ENCODE peak calls at places on chromosomes 1 and 21, in six cellular contexts. V is stimulated activated CD8-positive, alpha-beta memory T cell treated with anti-CD3 and anti-CD28 coated beads, Interleukin-7, amount 100 ng/mL, for 1 hour; Z is activated T-cell treated with anti-CD3 and anti-CD28 coated beads for 1 hour; M is caudate nucleus; X is stimulated activated CD4-positive, alpha-beta T cell treated with anti-CD3 and anti-CD28 coated beads, Interleukin-1b, Interleukin-23, amount 100 ng/mL, for 48 hours; W is iris pigment epithelial cell. O is an unnamed sample.

GRCh38 chr1:26145041-26145959 is 13.6 kb upstream of the FAM110D start:
- DNase-seq in W (peak; percentile 78), M (peak; percentile 77), Z (peak; percentile 69), V (peak; percentile 53), X (peak; percentile 62), O (peak; percentile 80)

GRCh38 chr1:149884433-149885363 is 14.7 kb upstream of the BOLA1 start:
- DNase-seq in X (peak; percentile 36), M (no peak), Z (no peak), W (peak; percentile 26), V (no peak), O (peak; percentile 30)

GRCh38 chr1:109792056-109792831 is 28.5 kb upstream of the EPS8L3 start:
- DNase-seq in V (no peak), Z (no peak), W (peak; percentile 91), X (no peak), M (peak; percentile 25), O (peak; percentile 93)

GRCh38 chr1:10973552-10973951 is 38.9 kb upstream of the TARDBP start:
- DNase-seq in V (no peak), W (no peak), Z (no peak), M (no peak), X (no peak), O (no peak)

GRCh38 chr1:998905-999796 is 746 bp downstream of the HES4 start:
- DNase-seq in V (no peak), X (no peak), M (peak; percentile 37), W (peak; percentile 22), Z (no peak), O (peak; percentile 41)

GRCh38 chr1:8349961-8350360 is 32.0 kb downstream of the SLC45A1 start:
- DNase-seq in W (no peak), Z (no peak), X (no peak), V (no peak), M (no peak), O (no peak)

GRCh38 chr21:38293765-38294164 is 37.0 kb downstream of the KCNJ15 start:
- DNase-seq in W (no peak), X (no peak), V (no peak), Z (no peak), M (no peak), O (no peak)

GRCh38 chr1:17109897-17110554 is 9.2 kb downstream of the PADI2 start:
- DNase-seq in Z (no peak), V (no peak), M (peak; percentile 69), X (no peak), W (no peak), O (no peak)

GRCh38 chr1:31984419-31985347 is 29.0 kb upstream of the KHDRBS1 start:
- DNase-seq in X (peak; percentile 49), Z (peak; percentile 29), M (no peak), W (peak; percentile 69), V (no peak), O (peak; percentile 63)

GRCh38 chr1:236727521-236727920 is 41.2 kb downstream of the ACTN2 start:
- DNase-seq in M (no peak), W (no peak), V (no peak), X (no peak), Z (no peak), O (no peak)

GRCh38 chr1:198125995-198126758 is 30.6 kb upstream of the NEK7 start:
- DNase-seq in Z (no peak), W (peak; percentile 87), M (no peak), V (no peak), X (no peak), O (peak; percentile 79)

GRCh38 chr1:187696092-187696491 is 867.3 kb downstream of the PLA2G4A start:
- DNase-seq in V (no peak), X (no peak), Z (no peak), M (no peak), W (peak; percentile 55), O (peak; percentile 39)

GRCh38 chr1:235607284-235607683 is 42.3 kb downstream of the GNG4 start:
- DNase-seq in X (no peak), M (no peak), Z (no peak), W (no peak), V (no peak), O (no peak)

GRCh38 chr21:16102113-16102512 is 372.3 kb downstream of the USP25 start:
- DNase-seq in M (no peak), W (no peak), Z (no peak), X (no peak), V (no peak), O (no peak)

GRCh38 chr1:110412576-110412975 is 5.1 kb upstream of the LAMTOR5 start:
- DNase-seq in M (peak; percentile 51), W (peak; percentile 71), Z (peak; percentile 53), V (peak; percentile 20), X (peak; percentile 60), O (peak; percentile 63)

GRCh38 chr1:842816-843215 is 80.9 kb upstream of the SAMD11 start:
- DNase-seq in Z (no peak), X (no peak), W (no peak), V (no peak), M (no peak), O (no peak)

GRCh38 chr1:111082421-111083192 is 57.3 kb downstream of the DRAM2 start:
- DNase-seq in M (no peak), X (no peak), Z (no peak), W (peak; percentile 72), V (no peak), O (peak; percentile 71)

GRCh38 chr1:208349679-208350330 is 105.6 kb upstream of the PLXNA2 start:
- DNase-seq in Z (no peak), X (no peak), W (no peak), M (no peak), V (no peak), O (no peak)

GRCh38 chr1:21552715-21553114 is 43.5 kb downstream of the ALPL start:
- DNase-seq in M (no peak), Z (no peak), V (no peak), X (no peak), W (peak; percentile 96), O (peak; percentile 93)

GRCh38 chr1:85581138-85581801 is 709 bp downstream of the CCN1 start:
- DNase-seq in M (no peak), X (peak; percentile 67), V (no peak), Z (no peak), W (peak; percentile 78), O (peak; percentile 69)

GRCh38 chr1:237186733-237187132 is 144.7 kb downstream of the RYR2 start:
- DNase-seq in M (no peak), W (no peak), X (no peak), Z (no peak), V (no peak), O (no peak)

GRCh38 chr1:150560011-150560438 is 10.8 kb downstream of the ADAMTSL4 start:
- DNase-seq in M (peak; percentile 37), W (peak; percentile 46), Z (peak; percentile 60), X (peak; percentile 73), V (no peak), O (no peak)

GRCh38 chr1:243596441-243597183 is 253.4 kb downstream of the AKT3 start:
- DNase-seq in M (no peak), Z (peak; percentile 8), W (peak; percentile 98), V (no peak), X (peak; percentile 27), O (peak; percentile 96)

GRCh38 chr1:168689726-168690602 is 39.0 kb downstream of the DPT start:
- DNase-seq in X (no peak), V (no peak), M (no peak), W (no peak), Z (no peak), O (no peak)